ENCODE peak calls at places on chromosomes 16 and 17, in six cellular contexts. O is EL, Y is small intestine, R is GM12865, I is fibroblast of lung, H is neural crest cell. P is an unnamed sample.

GRCh38 chr16:68319185-68319908 is 8.5 kb downstream of the PRMT7 start:
- DNase-seq in R (peak; percentile 45), H (no peak), O (no peak), Y (no peak), I (no peak), P (no peak)

GRCh38 chr17:43530303-43531081 is 15.6 kb downstream of the ETV4 start:
- DNase-seq in R (no peak), Y (no peak), O (peak; percentile 61), H (peak; percentile 93), I (peak; percentile 93), P (peak; percentile 91)

GRCh38 chr16:53932975-53933374 is 229.0 kb downstream of the FTO start:
- DNase-seq in I (no peak), R (no peak), H (no peak), Y (no peak), O (no peak), P (no peak)

GRCh38 chr17:45794840-45795239 is 10.7 kb downstream of the CRHR1 start:
- DNase-seq in I (no peak), O (peak; percentile 20), H (no peak), Y (no peak), R (no peak), P (no peak)

GRCh38 chr16:1014771-1015495 is 33.4 kb downstream of the SOX8 start:
- DNase-seq in I (no peak), O (no peak), H (no peak), Y (no peak), R (no peak), P (no peak)

GRCh38 chr17:65985571-65985970 is 206.4 kb downstream of the CEP112 start:
- DNase-seq in I (no peak), O (no peak), R (no peak), Y (no peak), H (no peak), P (peak; percentile 54)

GRCh38 chr16:22206847-22207714 is 1.0 kb downstream of the EEF2K start:
- DNase-seq in I (peak; percentile 69), O (peak; percentile 67), H (no peak), Y (peak; percentile 62), R (peak; percentile 75), P (peak; percentile 68)

GRCh38 chr16:28531777-28532744 is 6.7 kb downstream of the NUPR1 start:
- DNase-seq in O (no peak), I (peak; percentile 34), R (peak; percentile 42), Y (peak; percentile 88), H (no peak), P (no peak)

GRCh38 chr16:24440296-24440695 is 99.1 kb upstream of the RBBP6 start:
- DNase-seq in Y (no peak), H (no peak), R (no peak), O (no peak), I (no peak), P (no peak)

GRCh38 chr16:69340095-69340644 is 598 bp downstream of the NIP7 start:
- DNase-seq in O (peak; percentile 18), I (no peak), Y (no peak), H (no peak), R (no peak), P (no peak)

GRCh38 chr17:68295086-68295485 is 3.8 kb downstream of the ARSG start:
- DNase-seq in I (no peak), R (no peak), Y (no peak), H (no peak), O (no peak), P (no peak)

GRCh38 chr16:83972256-83973008 is 4.4 kb downstream of the NECAB2 start:
- DNase-seq in O (no peak), Y (no peak), I (no peak), R (no peak), H (no peak), P (no peak)

GRCh38 chr17:80984749-80985148 is 6.9 kb upstream of the CHMP6 start:
- DNase-seq in R (no peak), O (peak; percentile 98), H (no peak), Y (peak; percentile 31), I (peak; percentile 90), P (peak; percentile 97)

P was measured in astrocyte.